ENCODE peak calls at places on chromosome 1, in ten cellular contexts. E is H9; M is occipital lobe; I is psoas muscle; W is activated naive CD4-positive, alpha-beta T cell; F is astrocyte of the cerebellum; T is stimulated activated CD8-positive, alpha-beta memory T cell treated with anti-CD3 and anti-CD28 coated beads, Interleukin-2, amount 100 ng/mL, for 1 hour; U is amygdala; S is left cardiac atrium; L is lower leg skin. D is an unnamed sample.

GRCh38 chr1:58620259-58620658 is 43.2 kb upstream of the TACSTD2 start:
- DNase-seq in E (peak; percentile 39), M (no peak), I (no peak), W (no peak), F (no peak), T (no peak), U (no peak), S (no peak), L (no peak), D (no peak)

GRCh38 chr1:155080250-155081228 is 1.9 kb downstream of the EFNA3 start:
- DNase-seq in E (peak; percentile 93), M (no peak), I (no peak), W (peak; percentile 30), F (no peak), T (no peak), U (no peak), S (no peak), L (no peak), D (no peak)

GRCh38 chr1:247966520-247967204 is 1.6 kb downstream of the OR2AK2 start:
- DNase-seq in E (no peak), M (no peak), I (no peak), W (no peak), F (no peak), T (no peak), U (no peak), S (no peak), L (no peak), D (no peak)

GRCh38 chr1:153362187-153362586 is 4.5 kb downstream of the S100A9 start:
- DNase-seq in E (no peak), M (no peak), I (no peak), W (no peak), F (no peak), T (no peak), U (no peak), S (no peak), L (peak; percentile 61), D (no peak)

GRCh38 chr1:173429517-173430477 is 47.3 kb upstream of the PRDX6 start:
- DNase-seq in E (peak; percentile 82), M (peak; percentile 87), I (peak; percentile 92), W (peak; percentile 55), F (peak; percentile 86), T (peak; percentile 39), U (peak; percentile 48), S (peak; percentile 95), L (peak; percentile 96), D (peak; percentile 92)

GRCh38 chr1:204627436-204627835 is 58.1 kb downstream of the LRRN2 start:
- DNase-seq in E (no peak), M (no peak), I (no peak), W (no peak), F (no peak), T (no peak), U (no peak), S (no peak), L (no peak), D (no peak)

GRCh38 chr1:180912801-180913616 is at the start of gene KIAA1614:
- DNase-seq in E (peak; percentile 46), M (no peak), I (peak; percentile 67), W (no peak), F (no peak), T (no peak), U (no peak), S (peak; percentile 59), L (peak; percentile 90), D (no peak)

GRCh38 chr1:112783059-112783458 is 67.9 kb upstream of the PPM1J start:
- DNase-seq in E (no peak), M (no peak), I (no peak), W (no peak), F (no peak), T (no peak), U (no peak), S (no peak), L (no peak), D (no peak)

GRCh38 chr1:46587072-46587471 is 17.0 kb downstream of the MKNK1 start:
- DNase-seq in E (no peak), M (peak; percentile 18), I (peak; percentile 66), W (no peak), F (no peak), T (no peak), U (no peak), S (peak; percentile 55), L (peak; percentile 88), D (peak; percentile 85)

GRCh38 chr1:171142081-171142450 is 43.0 kb upstream of the FMO2 start:
- DNase-seq in E (no peak), M (no peak), I (peak; percentile 70), W (no peak), F (peak; percentile 74), T (no peak), U (no peak), S (peak; percentile 52), L (peak; percentile 89), D (no peak)

D was measured in Right ventricle myocardium inferior.